ENCODE peak calls at places on chromosomes 2 and 18, in nine cellular contexts. One of them, this sample, is unnamed.

GRCh38 chr18:33135951-33136660 is 304.4 kb downstream of the CCDC178 start:
- DNase-seq in endothelial cell of umbilical vein: peak
- DNase-seq in GM23338: no peak
- DNase-seq in K562: no peak
- DNase-seq in GM12891: no peak
- DNase-seq in transverse colon: no peak
- DNase-seq in HCT116: no peak
- DNase-seq in spleen: no peak
- DNase-seq in stomach: no peak
- DNase-seq in this sample: no peak

GRCh38 chr18:26710460-26711096 is 154.9 kb downstream of the AQP4 start:
- DNase-seq in endothelial cell of umbilical vein: no peak
- DNase-seq in GM23338: no peak
- DNase-seq in K562: no peak
- DNase-seq in GM12891: peak
- DNase-seq in transverse colon: no peak
- DNase-seq in HCT116: no peak
- DNase-seq in spleen: no peak
- DNase-seq in stomach: no peak
- DNase-seq in this sample: peak

GRCh38 chr18:31217038-31217437 is 54.4 kb upstream of the DSC1 start:
- DNase-seq in endothelial cell of umbilical vein: no peak
- DNase-seq in GM23338: no peak
- DNase-seq in K562: no peak
- DNase-seq in GM12891: no peak
- DNase-seq in transverse colon: no peak
- DNase-seq in HCT116: no peak
- DNase-seq in spleen: no peak
- DNase-seq in stomach: no peak
- DNase-seq in this sample: no peak

GRCh38 chr2:134137182-134137595 is 116.7 kb upstream of the MGAT5 start:
- DNase-seq in endothelial cell of umbilical vein: peak
- DNase-seq in GM23338: no peak
- DNase-seq in K562: no peak
- DNase-seq in GM12891: no peak
- DNase-seq in transverse colon: no peak
- DNase-seq in HCT116: no peak
- DNase-seq in spleen: no peak
- DNase-seq in stomach: peak
- DNase-seq in this sample: no peak

GRCh38 chr2:174594451-174594850 is 3.2 kb downstream of the WIPF1 start:
- DNase-seq in endothelial cell of umbilical vein: no peak
- DNase-seq in GM23338: no peak
- DNase-seq in K562: no peak
- DNase-seq in GM12891: no peak
- DNase-seq in transverse colon: no peak
- DNase-seq in HCT116: no peak
- DNase-seq in spleen: no peak
- DNase-seq in stomach: no peak
- DNase-seq in this sample: no peak

GRCh38 chr2:579351-579886 is 97.8 kb downstream of the TMEM18 start:
- DNase-seq in endothelial cell of umbilical vein: no peak
- DNase-seq in GM23338: no peak
- DNase-seq in K562: no peak
- DNase-seq in GM12891: no peak
- DNase-seq in transverse colon: no peak
- DNase-seq in HCT116: no peak
- DNase-seq in spleen: no peak
- DNase-seq in stomach: no peak
- DNase-seq in this sample: no peak

GRCh38 chr2:151043484-151043883 is 218.2 kb downstream of the RBM43 start:
- DNase-seq in endothelial cell of umbilical vein: no peak
- DNase-seq in GM23338: peak
- DNase-seq in K562: no peak
- DNase-seq in GM12891: no peak
- DNase-seq in transverse colon: no peak
- DNase-seq in HCT116: peak
- DNase-seq in spleen: no peak
- DNase-seq in stomach: no peak
- DNase-seq in this sample: peak

GRCh38 chr2:231568785-231569435 is 23.8 kb upstream of the TEX44 start:
- DNase-seq in endothelial cell of umbilical vein: no peak
- DNase-seq in GM23338: no peak
- DNase-seq in K562: no peak
- DNase-seq in GM12891: no peak
- DNase-seq in transverse colon: no peak
- DNase-seq in HCT116: no peak
- DNase-seq in spleen: no peak
- DNase-seq in stomach: no peak
- DNase-seq in this sample: no peak

GRCh38 chr2:155151945-155152344 is 453.4 kb downstream of the KCNJ3 start:
- DNase-seq in endothelial cell of umbilical vein: no peak
- DNase-seq in GM23338: no peak
- DNase-seq in K562: no peak
- DNase-seq in GM12891: no peak
- DNase-seq in transverse colon: no peak
- DNase-seq in HCT116: no peak
- DNase-seq in spleen: no peak
- DNase-seq in stomach: no peak
- DNase-seq in this sample: no peak

GRCh38 chr2:191688934-191689695 is 11.2 kb downstream of the NABP1 start:
- DNase-seq in endothelial cell of umbilical vein: peak
- DNase-seq in GM23338: peak
- DNase-seq in K562: no peak
- DNase-seq in GM12891: no peak
- DNase-seq in transverse colon: no peak
- DNase-seq in HCT116: peak
- DNase-seq in spleen: no peak
- DNase-seq in stomach: no peak
- DNase-seq in this sample: no peak

GRCh38 chr2:121121661-121122060 is 163.3 kb downstream of the TFCP2L1 start:
- DNase-seq in endothelial cell of umbilical vein: no peak
- DNase-seq in GM23338: no peak
- DNase-seq in K562: no peak
- DNase-seq in GM12891: no peak
- DNase-seq in transverse colon: no peak
- DNase-seq in HCT116: no peak
- DNase-seq in spleen: no peak
- DNase-seq in stomach: no peak
- DNase-seq in this sample: no peak

GRCh38 chr2:74583504-74583903 is 29.0 kb downstream of the DOK1 start:
- DNase-seq in endothelial cell of umbilical vein: no peak
- DNase-seq in GM23338: peak
- DNase-seq in K562: no peak
- DNase-seq in GM12891: no peak
- DNase-seq in transverse colon: no peak
- DNase-seq in HCT116: peak
- DNase-seq in spleen: no peak
- DNase-seq in stomach: no peak
- DNase-seq in this sample: no peak

GRCh38 chr2:54497738-54498680 is 41.9 kb downstream of the SPTBN1 start:
- DNase-seq in endothelial cell of umbilical vein: peak
- DNase-seq in GM23338: peak
- DNase-seq in K562: peak
- DNase-seq in GM12891: no peak
- DNase-seq in transverse colon: no peak
- DNase-seq in HCT116: no peak
- DNase-seq in spleen: no peak
- DNase-seq in stomach: no peak
- DNase-seq in this sample: no peak
- TF ChIP-seq POLR2AphosphoS5 in endothelial cell of umbilical vein: no peak
- TF ChIP-seq POLR2AphosphoS5 in GM23338: no peak
- TF ChIP-seq POLR2AphosphoS5 in K562: no peak
- TF ChIP-seq POLR2AphosphoS5 in GM12891: no peak
- TF ChIP-seq POLR2AphosphoS5 in transverse colon: no peak
- TF ChIP-seq POLR2AphosphoS5 in HCT116: no peak
- TF ChIP-seq POLR2AphosphoS5 in spleen: no peak
- TF ChIP-seq POLR2AphosphoS5 in stomach: no peak
- TF ChIP-seq POLR2AphosphoS5 in this sample: peak

GRCh38 chr18:57630002-57630758 is 8.5 kb upstream of the NARS1 start:
- DNase-seq in endothelial cell of umbilical vein: peak
- DNase-seq in GM23338: peak
- DNase-seq in K562: peak
- DNase-seq in GM12891: peak
- DNase-seq in transverse colon: peak
- DNase-seq in HCT116: peak
- DNase-seq in spleen: peak
- DNase-seq in stomach: peak
- DNase-seq in this sample: peak
- TF ChIP-seq POLR2AphosphoS5 in endothelial cell of umbilical vein: peak
- TF ChIP-seq POLR2AphosphoS5 in GM23338: peak
- TF ChIP-seq POLR2AphosphoS5 in K562: no peak
- TF ChIP-seq POLR2AphosphoS5 in GM12891: no peak
- TF ChIP-seq POLR2AphosphoS5 in transverse colon: peak
- TF ChIP-seq POLR2AphosphoS5 in HCT116: peak
- TF ChIP-seq POLR2AphosphoS5 in spleen: peak
- TF ChIP-seq POLR2AphosphoS5 in stomach: peak
- TF ChIP-seq POLR2AphosphoS5 in this sample: peak

GRCh38 chr2:39508243-39508642 is 71.2 kb upstream of the MAP4K3 start:
- DNase-seq in endothelial cell of umbilical vein: no peak
- DNase-seq in GM23338: no peak
- DNase-seq in K562: no peak
- DNase-seq in GM12891: no peak
- DNase-seq in transverse colon: no peak
- DNase-seq in HCT116: no peak
- DNase-seq in spleen: no peak
- DNase-seq in stomach: no peak
- DNase-seq in this sample: no peak

GRCh38 chr2:39501412-39501811 is 64.3 kb upstream of the MAP4K3 start:
- DNase-seq in endothelial cell of umbilical vein: no peak
- DNase-seq in GM23338: no peak
- DNase-seq in K562: no peak
- DNase-seq in GM12891: no peak
- DNase-seq in transverse colon: no peak
- DNase-seq in HCT116: no peak
- DNase-seq in spleen: no peak
- DNase-seq in stomach: no peak
- DNase-seq in this sample: no peak

GRCh38 chr2:39506215-39506614 is 69.1 kb upstream of the MAP4K3 start:
- DNase-seq in endothelial cell of umbilical vein: no peak
- DNase-seq in GM23338: no peak
- DNase-seq in K562: no peak
- DNase-seq in GM12891: no peak
- DNase-seq in transverse colon: no peak
- DNase-seq in HCT116: no peak
- DNase-seq in spleen: no peak
- DNase-seq in stomach: no peak
- DNase-seq in this sample: no peak

GRCh38 chr2:39503277-39503676 is 66.2 kb upstream of the MAP4K3 start:
- DNase-seq in endothelial cell of umbilical vein: no peak
- DNase-seq in GM23338: no peak
- DNase-seq in K562: no peak
- DNase-seq in GM12891: no peak
- DNase-seq in transverse colon: no peak
- DNase-seq in HCT116: no peak
- DNase-seq in spleen: no peak
- DNase-seq in stomach: no peak
- DNase-seq in this sample: no peak

DNA sequence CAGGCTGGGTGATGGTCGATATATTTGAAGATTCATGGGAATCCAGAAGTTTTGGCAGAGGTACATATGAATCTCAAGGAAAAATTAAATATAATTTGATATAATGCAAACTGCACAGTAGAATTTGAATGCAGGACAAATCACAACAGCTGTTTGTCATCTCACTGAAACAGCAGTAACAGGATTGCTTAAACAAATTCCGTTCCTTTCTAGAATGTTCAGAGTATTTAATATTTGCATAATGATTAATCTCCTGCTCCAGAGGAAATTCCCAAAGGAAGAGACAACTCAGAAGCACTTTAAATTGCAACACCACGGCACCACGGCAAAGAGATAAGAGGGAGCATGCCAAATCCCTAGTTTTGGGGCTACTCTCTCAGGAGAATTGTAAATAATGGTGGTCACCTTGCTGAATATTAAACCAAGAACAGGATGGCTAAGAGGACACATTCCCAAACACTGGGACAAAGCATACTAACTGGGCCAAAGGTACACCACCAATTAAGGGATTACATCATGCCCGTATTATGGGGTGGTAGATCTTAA is 67.8 kb upstream of the MAP4K3 start:
- DNase-seq in endothelial cell of umbilical vein: peak
- DNase-seq in GM23338: no peak
- DNase-seq in K562: no peak
- DNase-seq in GM12891: no peak
- DNase-seq in transverse colon: no peak
- DNase-seq in HCT116: no peak
- DNase-seq in spleen: no peak
- DNase-seq in stomach: no peak
- DNase-seq in this sample: no peak
- TF ChIP-seq POLR2AphosphoS5 in endothelial cell of umbilical vein: no peak
- TF ChIP-seq POLR2AphosphoS5 in GM23338: no peak
- TF ChIP-seq POLR2AphosphoS5 in K562: no peak
- TF ChIP-seq POLR2AphosphoS5 in GM12891: no peak
- TF ChIP-seq POLR2AphosphoS5 in transverse colon: peak
- TF ChIP-seq POLR2AphosphoS5 in HCT116: no peak
- TF ChIP-seq POLR2AphosphoS5 in spleen: no peak
- TF ChIP-seq POLR2AphosphoS5 in stomach: peak
- TF ChIP-seq POLR2AphosphoS5 in this sample: peak

GRCh38 chr2:27053321-27053720 is 1.9 kb downstream of the AGBL5 start:
- DNase-seq in endothelial cell of umbilical vein: no peak
- DNase-seq in GM23338: no peak
- DNase-seq in K562: no peak
- DNase-seq in GM12891: no peak
- DNase-seq in transverse colon: no peak
- DNase-seq in HCT116: no peak
- DNase-seq in spleen: peak
- DNase-seq in stomach: no peak
- DNase-seq in this sample: no peak

GRCh38 chr2:27050281-27050995 is 1.0 kb upstream of the AGBL5 start:
- DNase-seq in endothelial cell of umbilical vein: peak
- DNase-seq in GM23338: peak
- DNase-seq in K562: peak
- DNase-seq in GM12891: peak
- DNase-seq in transverse colon: peak
- DNase-seq in HCT116: peak
- DNase-seq in spleen: peak
- DNase-seq in stomach: peak
- DNase-seq in this sample: peak

GRCh38 chr2:27050996-27051901 is at the start of gene AGBL5:
- DNase-seq in endothelial cell of umbilical vein: peak
- DNase-seq in GM23338: peak
- DNase-seq in K562: peak
- DNase-seq in GM12891: peak
- DNase-seq in transverse colon: peak
- DNase-seq in HCT116: peak
- DNase-seq in spleen: peak
- DNase-seq in stomach: peak
- DNase-seq in this sample: peak

GRCh38 chr2:27053776-27054175 is 2.3 kb downstream of the AGBL5 start:
- DNase-seq in endothelial cell of umbilical vein: no peak
- DNase-seq in GM23338: no peak
- DNase-seq in K562: no peak
- DNase-seq in GM12891: no peak
- DNase-seq in transverse colon: no peak
- DNase-seq in HCT116: no peak
- DNase-seq in spleen: peak
- DNase-seq in stomach: no peak
- DNase-seq in this sample: no peak

GRCh38 chr2:27051902-27052645 is 606 bp downstream of the AGBL5 start:
- DNase-seq in endothelial cell of umbilical vein: peak
- DNase-seq in GM23338: peak
- DNase-seq in K562: no peak
- DNase-seq in GM12891: no peak
- DNase-seq in transverse colon: peak
- DNase-seq in HCT116: no peak
- DNase-seq in spleen: peak
- DNase-seq in stomach: peak
- DNase-seq in this sample: no peak
- TF ChIP-seq POLR2AphosphoS5 in endothelial cell of umbilical vein: no peak
- TF ChIP-seq POLR2AphosphoS5 in GM23338: no peak
- TF ChIP-seq POLR2AphosphoS5 in K562: no peak
- TF ChIP-seq POLR2AphosphoS5 in GM12891: no peak
- TF ChIP-seq POLR2AphosphoS5 in transverse colon: no peak
- TF ChIP-seq POLR2AphosphoS5 in HCT116: no peak
- TF ChIP-seq POLR2AphosphoS5 in spleen: no peak
- TF ChIP-seq POLR2AphosphoS5 in stomach: no peak
- TF ChIP-seq POLR2AphosphoS5 in this sample: no peak